ENCODE peak calls at places on chromosomes 4 and X, in five cellular contexts. O, B, Y, R and V are unnamed samples.

GRCh38 chrX:9337056-9337455 is 127.8 kb upstream of the TBL1X start:
- DNase-seq in O (no peak), B (peak; percentile 44), Y (no peak), R (no peak), V (no peak)

GRCh38 chr4:53520114-53520513 is 71.2 kb downstream of the LNX1 start:
- DNase-seq in O (no peak), B (no peak), Y (no peak), R (no peak), V (no peak)

GRCh38 chr4:33086351-33086900 is 2366.3 kb downstream of the PCDH7 start:
- DNase-seq in O (no peak), B (no peak), Y (no peak), R (no peak), V (no peak)

GRCh38 chrX:46179748-46180147 is 365.5 kb downstream of the ZNF674 start:
- DNase-seq in O (no peak), B (no peak), Y (no peak), R (no peak), V (peak; percentile 77)

GRCh38 chrX:154093965-154094364 is 3.6 kb downstream of the MECP2 start:
- DNase-seq in O (no peak), B (no peak), Y (no peak), R (no peak), V (no peak)

GRCh38 chr4:141388483-141388882 is 167.8 kb downstream of the ZNF330 start:
- DNase-seq in O (no peak), B (no peak), Y (no peak), R (peak; percentile 87), V (no peak)

GRCh38 chr4:186676531-186677158 is 47.0 kb downstream of the FAT1 start:
- DNase-seq in O (no peak), B (no peak), Y (no peak), R (peak; percentile 94), V (no peak)

GRCh38 chrX:67998540-67998939 is 434.8 kb downstream of the OPHN1 start:
- DNase-seq in O (no peak), B (no peak), Y (no peak), R (no peak), V (no peak)

GRCh38 chr4:182925298-182925738 is 8.1 kb upstream of the DCTD start:
- DNase-seq in O (no peak), B (peak; percentile 57), Y (peak; percentile 93), R (peak; percentile 36), V (peak; percentile 83)

GRCh38 chr4:146637853-146638800 is 566 bp upstream of the POU4F2 start:
- DNase-seq in O (no peak), B (no peak), Y (no peak), R (no peak), V (peak; percentile 55)